ENCODE peak calls at places on chromosomes 2 and 18, in eight cellular contexts. T is T-helper 1 cell; V is mucosa of gallbladder; C is NCI-H1417; R is naive thymus-derived CD4-positive, alpha-beta T cell; D is glutamatergic neuron; A is upper lobe of left lung; Q is thyroid gland. M is an unnamed sample.
A peak's percentile ranks its signal among the peaks of the same experiment; 100 is the strongest.

GRCh38 chr2:118530976-118531375 is 316.5 kb downstream of the EN1 start:
- DNase-seq in T (no peak), V (no peak), C (no peak), R (no peak), D (no peak), A (no peak), Q (no peak), M (no peak)

GRCh38 chr2:216286616-216287231 is 85.6 kb downstream of the MARCHF4 start:
- DNase-seq in T (no peak), V (no peak), C (no peak), R (no peak), D (no peak), A (no peak), Q (no peak), M (no peak)

GRCh38 chr18:70295633-70296188 is 6.9 kb downstream of the SOCS6 start:
- DNase-seq in T (no peak), V (no peak), C (no peak), R (no peak), D (no peak), A (no peak), Q (no peak), M (no peak)

GRCh38 chr2:10721344-10722251 is at the start of gene ATP6V1C2:
- DNase-seq in T (no peak), V (no peak), C (peak; percentile 84), R (no peak), D (peak; percentile 76), A (peak; percentile 65), Q (peak; percentile 27), M (no peak)

GRCh38 chr2:204268971-204269370 is 276.3 kb upstream of the PARD3B start:
- DNase-seq in T (no peak), V (no peak), C (no peak), R (no peak), D (no peak), A (no peak), Q (peak; percentile 63), M (no peak)

GRCh38 chr18:49050462-49050861 is 99.7 kb upstream of the SMAD7 start:
- DNase-seq in T (no peak), V (no peak), C (no peak), R (no peak), D (no peak), A (no peak), Q (no peak), M (no peak)

GRCh38 chr2:157302492-157303099 is 23.0 kb downstream of the ERMN start:
- DNase-seq in T (peak; percentile 25), V (no peak), C (peak; percentile 0), R (peak; percentile 42), D (no peak), A (peak; percentile 36), Q (peak; percentile 14), M (no peak)

GRCh38 chr2:240851078-240851861 is 17.4 kb upstream of the AGXT start:
- DNase-seq in T (peak; percentile 78), V (peak; percentile 86), C (peak; percentile 60), R (peak; percentile 57), D (peak; percentile 94), A (peak; percentile 81), Q (peak; percentile 84), M (peak; percentile 59)

GRCh38 chr2:16774091-16774490 is 108.5 kb upstream of the CYRIA start:
- DNase-seq in T (no peak), V (no peak), C (no peak), R (no peak), D (no peak), A (no peak), Q (no peak), M (no peak)

GRCh38 chr2:47535991-47536390 is 133.0 kb downstream of the MSH2 start:
- DNase-seq in T (no peak), V (no peak), C (no peak), R (no peak), D (no peak), A (no peak), Q (no peak), M (no peak)

GRCh38 chr2:182819412-182819811 is 47.0 kb downstream of the FRZB start:
- DNase-seq in T (no peak), V (no peak), C (no peak), R (no peak), D (no peak), A (no peak), Q (no peak), M (no peak)

GRCh38 chr2:54999182-54999581 is 51.1 kb downstream of the RTN4 start:
- DNase-seq in T (no peak), V (no peak), C (no peak), R (no peak), D (no peak), A (no peak), Q (peak; percentile 30), M (no peak)

GRCh38 chr2:240131296-240131695 is 4.8 kb downstream of the COPS9 start:
- DNase-seq in T (no peak), V (no peak), C (no peak), R (no peak), D (no peak), A (no peak), Q (no peak), M (no peak)

GRCh38 chr2:185787530-185788145 is 49.0 kb downstream of the FSIP2 start:
- DNase-seq in T (no peak), V (no peak), C (no peak), R (no peak), D (no peak), A (no peak), Q (no peak), M (no peak)

GRCh38 chr2:228611171-228611570 is 429.7 kb upstream of the SPHKAP start:
- DNase-seq in T (no peak), V (no peak), C (no peak), R (no peak), D (no peak), A (no peak), Q (no peak), M (no peak)

GRCh38 chr2:119255760-119256573 is 32.3 kb downstream of the STEAP3 start:
- DNase-seq in T (no peak), V (no peak), C (peak; percentile 32), R (no peak), D (no peak), A (peak; percentile 10), Q (no peak), M (no peak)

GRCh38 chr2:105308785-105309540 is 20.6 kb downstream of the TGFBRAP1 start:
- DNase-seq in T (no peak), V (no peak), C (no peak), R (no peak), D (no peak), A (peak; percentile 29), Q (peak; percentile 74), M (no peak)

GRCh38 chr2:140747665-140748064 is 1383.2 kb downstream of the LRP1B start:
- DNase-seq in T (no peak), V (no peak), C (no peak), R (no peak), D (no peak), A (no peak), Q (no peak), M (no peak)

GRCh38 chr18:26655010-26655613 is 106.8 kb upstream of the KCTD1 start:
- DNase-seq in T (no peak), V (no peak), C (no peak), R (no peak), D (no peak), A (no peak), Q (no peak), M (no peak)